ENCODE peak calls at places on chromosomes 13 and 19, in ten cellular contexts. J is GM23338, G is A549, H is fibroblast of pulmonary artery, Q is WTC11, Y is AG10803, R is AG04450, O is NB4, B is omental fat pad, S is right lobe of liver. N is an unnamed sample.

GRCh38 chr19:51203941-51204720 is 20.7 kb upstream of the CD33 start:
- DNase-seq in H (no peak), G (no peak), R (no peak), O (no peak), S (no peak), B (no peak), Q (no peak), J (no peak), Y (no peak), N (no peak)

GRCh38 chr13:21668665-21669599 is 1.9 kb upstream of the FGF9 start:
- DNase-seq in O (no peak), B (no peak), R (no peak), H (peak; percentile 21), Q (peak; percentile 24), J (peak; percentile 69), G (no peak), Y (peak; percentile 20), S (no peak), N (peak; percentile 34)

GRCh38 chr13:80336335-80336734 is 4.6 kb downstream of the SPRY2 start:
- DNase-seq in Y (peak; percentile 56), B (no peak), S (no peak), Q (no peak), H (peak; percentile 53), R (no peak), O (no peak), G (no peak), J (no peak), N (no peak)

GRCh38 chr13:38804536-38804935 is 117.7 kb downstream of the FREM2 start:
- DNase-seq in O (no peak), Q (no peak), Y (no peak), G (no peak), B (no peak), R (no peak), S (no peak), H (peak; percentile 4), J (peak; percentile 16), N (no peak)

GRCh38 chr13:108193806-108194205 is 21.5 kb downstream of the LIG4 start:
- DNase-seq in S (no peak), R (no peak), G (no peak), Q (no peak), B (no peak), H (no peak), J (no peak), Y (no peak), O (no peak), N (no peak)

GRCh38 chr13:99778500-99778899 is 193.1 kb downstream of the ZIC5 start:
- DNase-seq in G (no peak), Q (no peak), Y (no peak), J (no peak), O (no peak), S (no peak), B (no peak), R (no peak), H (no peak), N (no peak)

GRCh38 chr19:2166741-2167738 is 3.3 kb downstream of the DOT1L start:
- DNase-seq in J (peak; percentile 45), Q (no peak), R (no peak), O (no peak), G (no peak), H (peak; percentile 67), Y (peak; percentile 83), S (peak; percentile 96), B (peak; percentile 54), N (no peak)

GRCh38 chr13:41970022-41970421 is 9.1 kb upstream of the VWA8 start:
- DNase-seq in R (no peak), H (no peak), O (no peak), G (no peak), B (no peak), Y (no peak), J (no peak), S (no peak), Q (no peak), N (no peak)

GRCh38 chr19:11570039-11570462 is 7.4 kb downstream of the ACP5 start:
- DNase-seq in S (no peak), H (no peak), B (no peak), J (no peak), R (no peak), G (no peak), O (peak; percentile 67), Y (no peak), Q (no peak), N (peak; percentile 48)

GRCh38 chr19:11578342-11579142 is 1.1 kb upstream of the ACP5 start:
- DNase-seq in J (peak; percentile 67), R (no peak), S (peak; percentile 74), O (peak; percentile 32), B (no peak), G (no peak), Y (no peak), Q (peak; percentile 55), H (no peak), N (peak; percentile 82)

GRCh38 chr19:11576186-11576585 is 1.3 kb downstream of the ACP5 start:
- DNase-seq in G (no peak), H (no peak), B (no peak), J (no peak), Y (no peak), O (no peak), Q (no peak), S (no peak), R (no peak), N (no peak)

GRCh38 chr19:11577451-11578341 is at the start of gene ACP5:
- DNase-seq in R (no peak), H (no peak), G (no peak), J (no peak), S (no peak), Y (no peak), B (no peak), O (no peak), Q (no peak), N (no peak)

DNA sequence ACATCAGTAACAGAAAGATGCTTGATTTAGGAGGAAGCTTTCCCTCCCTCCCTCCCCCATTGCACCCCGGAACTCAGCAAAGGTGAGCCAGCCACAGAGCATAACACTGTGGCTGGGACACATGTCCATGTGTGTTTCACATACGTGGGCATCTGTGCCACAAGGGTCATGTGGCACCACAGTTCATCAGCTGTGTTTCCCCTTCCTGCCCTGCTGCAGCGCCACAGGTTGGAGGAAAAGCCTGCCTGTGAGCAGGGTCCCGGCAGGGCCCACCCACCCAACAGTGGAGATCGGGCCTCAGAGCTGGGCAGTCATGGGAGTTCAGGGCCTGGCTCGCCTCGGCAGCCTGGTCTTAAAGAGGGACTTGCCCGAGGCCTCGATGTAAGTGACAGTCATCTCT is 2.8 kb downstream of the ACP5 start:
- DNase-seq in R (no peak), Y (no peak), H (no peak), Q (no peak), O (no peak), B (no peak), S (no peak), G (no peak), J (no peak), N (peak; percentile 16)
- TF ChIP-seq CTCF in R (no peak), Y (no peak), H (no peak), Q (no peak), O (no peak), B (no peak), S (no peak), G (no peak), J (no peak), N (no peak)

GRCh38 chr13:88068975-88069374 is 397.8 kb downstream of the SLITRK5 start:
- DNase-seq in R (no peak), J (peak; percentile 84), S (no peak), G (no peak), Y (no peak), B (no peak), O (peak; percentile 40), Q (peak; percentile 79), H (no peak), N (no peak)
- TF ChIP-seq CTCF in R (no peak), J (peak; percentile 82), S (no peak), G (no peak), Y (no peak), B (no peak), O (peak; percentile 45), Q (no peak), H (no peak), N (no peak)

DNA sequence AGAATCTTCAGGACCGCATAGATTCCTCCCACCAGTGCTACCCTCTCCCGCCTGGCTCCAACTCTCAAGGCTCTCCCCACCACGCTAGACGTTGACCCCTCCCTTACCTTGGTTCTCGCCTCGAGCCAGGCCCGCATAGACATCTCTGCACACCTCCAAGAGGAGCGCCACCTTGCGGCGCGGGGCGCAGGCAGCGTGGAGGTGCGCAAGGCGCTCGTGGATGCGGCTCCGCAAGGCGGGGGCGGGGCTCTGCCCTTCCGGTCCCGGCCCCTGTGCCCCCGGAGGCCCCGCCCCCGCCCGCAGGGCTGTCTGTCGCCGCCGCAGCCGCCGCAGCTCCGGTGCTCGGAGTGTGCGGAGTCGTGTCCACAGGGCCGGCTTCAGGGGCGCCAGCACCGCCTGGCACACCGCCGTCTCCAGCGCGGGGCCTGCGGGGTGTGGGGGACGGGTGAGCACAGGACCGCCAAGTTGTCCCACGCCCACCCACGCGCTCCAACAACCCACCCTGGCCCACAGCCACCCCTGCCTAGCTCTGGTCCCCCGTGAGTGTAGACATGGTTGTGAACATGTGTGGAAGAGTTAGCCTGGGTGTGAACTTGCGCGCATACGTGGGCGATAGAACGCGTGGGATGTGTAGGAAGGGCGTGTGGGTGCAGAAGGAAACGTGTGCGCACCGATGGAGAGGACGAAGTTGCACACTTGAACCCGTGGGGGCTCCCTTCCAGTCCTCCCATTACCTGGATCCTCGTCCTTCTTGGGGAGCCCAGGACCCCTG is 8.1 kb downstream of the RINL start:
- DNase-seq in S (peak; percentile 93), J (peak; percentile 81), H (peak; percentile 62), G (peak; percentile 93), R (no peak), O (peak; percentile 66), Q (peak; percentile 89), B (peak; percentile 73), Y (peak; percentile 60), N (peak; percentile 92)
- TF ChIP-seq CTCF in S (peak; percentile 90), J (peak; percentile 82), H (peak; percentile 63), G (peak; percentile 99), R (peak; percentile 76), O (peak; percentile 36), Q (peak; percentile 50), B (no peak), Y (peak; percentile 63), N (peak; percentile 93)

GRCh38 chr19:48619692-48620565 is 623 bp downstream of the SPHK2 start:
- DNase-seq in R (no peak), B (no peak), Y (peak; percentile 53), H (no peak), Q (no peak), J (no peak), S (no peak), G (no peak), O (no peak), N (no peak)

GRCh38 chr19:48617146-48617937 is 1.6 kb downstream of the RPL18 start:
- DNase-seq in G (no peak), R (no peak), O (no peak), B (no peak), Q (no peak), J (no peak), Y (no peak), H (no peak), S (no peak), N (no peak)

GRCh38 chr19:48618278-48618915 is 581 bp downstream of the RPL18 start:
- DNase-seq in Y (no peak), H (no peak), S (no peak), Q (no peak), G (no peak), R (no peak), O (no peak), J (no peak), B (no peak), N (no peak)

GRCh38 chr19:48616491-48617056 is 1.7 kb upstream of the FAM83E start:
- DNase-seq in S (no peak), O (no peak), J (no peak), G (no peak), Q (no peak), Y (no peak), H (no peak), B (no peak), R (no peak), N (no peak)

DNA sequence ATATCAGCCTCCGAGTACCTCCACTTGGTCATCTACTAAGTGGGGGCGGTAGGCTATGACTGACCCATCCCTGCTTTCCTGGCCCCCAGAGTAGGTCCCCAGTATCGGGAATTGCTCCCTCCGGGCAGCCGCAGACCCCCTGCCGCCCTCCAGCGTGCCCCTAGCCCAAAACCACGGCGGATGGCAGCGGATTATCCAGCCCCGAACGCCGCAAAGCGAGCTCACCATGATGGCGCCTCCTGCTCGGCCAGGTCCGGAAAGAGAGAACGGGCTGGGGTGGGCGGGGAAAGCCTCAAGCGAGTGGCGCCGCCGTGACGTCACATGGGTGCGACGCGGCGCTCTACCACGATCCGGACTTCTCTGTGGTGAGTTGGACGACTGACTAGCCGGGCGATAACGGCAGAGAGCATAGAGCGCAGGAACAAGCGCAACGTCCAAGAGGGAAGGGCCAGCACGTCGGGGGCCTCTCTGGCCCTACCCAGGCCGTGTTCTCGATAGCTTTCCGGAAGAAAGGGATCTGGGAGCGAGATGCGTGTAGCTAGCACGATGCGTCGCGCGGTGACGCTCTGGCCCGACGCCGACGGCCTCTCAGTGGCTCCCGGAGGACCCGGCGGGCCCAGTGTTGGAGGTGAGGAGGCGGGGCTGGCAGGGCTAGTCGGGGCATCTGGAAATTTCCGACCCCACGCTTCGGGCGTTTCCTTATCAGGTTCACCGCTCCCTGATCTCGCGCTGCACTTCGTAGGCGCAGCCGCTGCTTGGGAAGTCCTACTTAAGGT is at the start of the genes RPL18 and SPHK2:
- DNase-seq in S (peak; percentile 98), H (peak; percentile 100), G (peak; percentile 99), Y (peak; percentile 100), R (peak; percentile 100), Q (peak; percentile 96), B (peak; percentile 78), O (peak; percentile 100), J (peak; percentile 98), N (peak; percentile 99)
- TF ChIP-seq CTCF in S (no peak), H (no peak), G (no peak), Y (no peak), R (no peak), Q (no peak), B (no peak), O (peak; percentile 7), J (no peak), N (no peak)

N was measured in GM13976.